ENCODE peak calls at places on chromosomes 2 and 18, in ten cellular contexts. L is left lung; D is LHCN-M2; J is NCI-H1436; N is neural crest cell; M is aorta; O is COR-L47; F is right cardiac atrium; Y is activated CD4-positive, alpha-beta memory T cell treated with anti-CD3 and anti-CD28 coated beads, Interleukin-2, amount 10 ng/mL, durations not matched to agents 7 days and 5 days; C is K562. V is an unnamed sample.
A peak's percentile ranks its signal among the peaks of the same experiment; 100 is the strongest.

GRCh38 chr2:86014493-86014892 is 91.2 kb downstream of the POLR1A start:
- DNase-seq in M (no peak), F (no peak), Y (no peak), L (no peak), D (no peak), C (no peak), J (no peak), N (no peak), O (no peak), V (no peak)

GRCh38 chr2:101616411-101616810 is 81.1 kb upstream of the MAP4K4 start:
- DNase-seq in F (peak; percentile 75), C (no peak), O (no peak), N (no peak), M (no peak), J (no peak), D (peak; percentile 7), L (no peak), Y (no peak), V (no peak)

GRCh38 chr2:8796878-8797550 is 40.4 kb downstream of the KIDINS220 start:
- DNase-seq in C (no peak), L (no peak), O (no peak), F (no peak), J (no peak), N (no peak), D (no peak), Y (peak; percentile 18), M (no peak), V (no peak)

GRCh38 chr18:63882333-63883141 is 5.0 kb upstream of the SERPINB2 start:
- DNase-seq in L (no peak), C (no peak), D (peak; percentile 95), N (no peak), Y (no peak), J (no peak), M (no peak), O (no peak), F (no peak), V (no peak)

GRCh38 chr2:98579926-98580325 is 28.4 kb downstream of the COA5 start:
- DNase-seq in O (no peak), Y (peak; percentile 1), L (no peak), M (no peak), D (no peak), F (no peak), J (no peak), N (no peak), C (no peak), V (no peak)

GRCh38 chr2:98746426-98746825 is 15.5 kb upstream of the MGAT4A start:
- DNase-seq in J (no peak), M (no peak), Y (no peak), N (no peak), O (no peak), L (no peak), C (no peak), D (no peak), F (no peak), V (no peak)

GRCh38 chr2:224041554-224041953 is 2.5 kb upstream of the SERPINE2 start:
- DNase-seq in N (no peak), F (no peak), O (no peak), M (no peak), L (no peak), C (no peak), Y (no peak), D (no peak), J (no peak), V (no peak)

GRCh38 chr18:14179306-14179705 is 47.1 kb upstream of the ZNF519 start:
- DNase-seq in N (no peak), C (no peak), F (no peak), Y (no peak), D (no peak), O (no peak), L (no peak), M (peak; percentile 67), J (no peak), V (no peak)

GRCh38 chr2:182031956-182032355 is 46.3 kb downstream of the PPP1R1C start:
- DNase-seq in C (no peak), N (no peak), O (no peak), Y (no peak), D (no peak), M (no peak), L (no peak), J (no peak), F (no peak), V (no peak)

GRCh38 chr18:26579941-26580618 is 31.7 kb upstream of the KCTD1 start:
- DNase-seq in M (no peak), D (no peak), F (no peak), N (no peak), C (no peak), L (peak; percentile 76), J (no peak), O (no peak), Y (no peak), V (no peak)

V was measured in glutamatergic neuron.